ENCODE peak calls at places on chromosomes 1 and 21, in eight cellular contexts. B is A549, E is fibroblast of lung, P is tibial artery, J is cardiac muscle cell, L is neural progenitor cell, H is left lung, O is heart left ventricle. R is an unnamed sample. For H3K9me3, the result is how much of the 10 kb centered on the place peaks cover.

GRCh38 chr1:54593571-54594160 is 29.7 kb downstream of the FAM151A start:
- DNase-seq in E (no peak), B (no peak), H (peak), O (no peak), J (no peak), L (no peak), P (no peak), R (no peak)

GRCh38 chr21:32597205-32597604 is 11.9 kb upstream of the TCP10L start:
- DNase-seq in P (no peak), L (no peak), B (peak), J (peak), H (no peak), O (no peak), E (peak), R (no peak)

GRCh38 chr1:143735764-143736461 is 235.9 kb downstream of the FAM72C start:
- DNase-seq in H (no peak), B (peak), E (no peak), O (no peak), L (no peak), P (no peak), J (peak), R (peak)

GRCh38 chr1:226123591-226124471 is 61.3 kb downstream of the H3-3A start:
- DNase-seq in L (no peak), O (no peak), H (no peak), E (no peak), J (no peak), P (no peak), B (no peak), R (no peak)

GRCh38 chr1:114551400-114551799 is 30.0 kb downstream of the BCAS2 start:
- DNase-seq in J (peak), P (no peak), H (no peak), E (no peak), B (no peak), O (no peak), L (peak), R (no peak)

GRCh38 chr1:57422271-57423134 is 1.4 kb downstream of the DAB1 start:
- DNase-seq in H (peak), B (no peak), L (peak), O (peak), J (peak), P (no peak), E (peak), R (no peak)

GRCh38 chr1:24506706-24507422 is 4.2 kb downstream of the RCAN3 start:
- DNase-seq in P (no peak), O (no peak), E (no peak), B (no peak), H (no peak), J (no peak), L (peak), R (no peak)

GRCh38 chr1:225602590-225603206 is 50.2 kb downstream of the ENAH start:
- DNase-seq in J (no peak), O (no peak), B (no peak), L (no peak), H (no peak), P (no peak), E (no peak), R (no peak)

GRCh38 chr1:172499636-172500141 is 33.3 kb upstream of the SUCO start:
- DNase-seq in B (peak), J (no peak), E (no peak), O (no peak), L (no peak), H (no peak), P (no peak), R (peak)

GRCh38 chr1:45306319-45306718 is 20.4 kb upstream of the HPDL start:
- DNase-seq in J (peak), E (no peak), H (no peak), O (no peak), L (peak), B (no peak), P (no peak), R (no peak)

GRCh38 chr1:154963643-154964042 is 2.1 kb upstream of the PYGO2 start:
- DNase-seq in L (no peak), P (no peak), O (no peak), J (no peak), B (no peak), H (no peak), E (no peak), R (peak)

GRCh38 chr1:17369466-17369865 is 2.5 kb upstream of the PADI6 start:
- DNase-seq in B (no peak), O (no peak), L (no peak), P (no peak), J (peak), H (no peak), E (no peak), R (no peak)

GRCh38 chr21:17711896-17712295 is 99.2 kb upstream of the BTG3 start:
- DNase-seq in B (no peak), J (no peak), L (no peak), H (no peak), O (no peak), E (no peak), P (no peak), R (no peak)

GRCh38 chr21:37071561-37072238 is 1.2 kb downstream of the PIGP start:
- DNase-seq in E (peak), P (peak), J (peak), B (peak), L (peak), H (no peak), O (peak), R (peak)

GRCh38 chr21:29056005-29056404 is 17.4 kb downstream of the CCT8 start:
- DNase-seq in H (no peak), E (peak), O (no peak), B (peak), L (no peak), P (no peak), J (no peak), R (no peak)

GRCh38 chr1:156025873-156026272 is 5.1 kb upstream of the SSR2 start:
- DNase-seq in P (no peak), H (no peak), B (peak), L (peak), E (peak), J (peak), O (no peak), R (peak)

GRCh38 chr1:58011978-58012377 is 534.5 kb downstream of the OMA1 start:
- DNase-seq in L (no peak), E (no peak), J (no peak), P (no peak), B (no peak), O (no peak), H (no peak), R (no peak)

GRCh38 chr1:206799311-206799710 is 27.0 kb upstream of the IL10 start:
- DNase-seq in J (no peak), E (no peak), O (no peak), L (no peak), B (no peak), H (no peak), P (no peak), R (no peak)

GRCh38 chr1:29254346-29254745 is 18.0 kb downstream of the PTPRU start:
- DNase-seq in B (no peak), P (no peak), O (no peak), J (no peak), E (no peak), L (no peak), H (no peak), R (no peak)

GRCh38 chr1:2982615-2983318 is 38.5 kb upstream of the ACTRT2 start:
- DNase-seq in E (no peak), J (no peak), H (peak), O (no peak), L (no peak), B (no peak), P (peak), R (no peak)

GRCh38 chr1:93801471-93801870 is 77.5 kb downstream of the DNTTIP2 start:
- DNase-seq in O (no peak), J (no peak), H (no peak), B (peak), E (peak), L (no peak), P (no peak), R (no peak)
- H3K9me3 ChIP-seq in O (under half), J (under half), H (under half), B (under half), E (under half), L (under half), P (under half), R (under half)

DNA sequence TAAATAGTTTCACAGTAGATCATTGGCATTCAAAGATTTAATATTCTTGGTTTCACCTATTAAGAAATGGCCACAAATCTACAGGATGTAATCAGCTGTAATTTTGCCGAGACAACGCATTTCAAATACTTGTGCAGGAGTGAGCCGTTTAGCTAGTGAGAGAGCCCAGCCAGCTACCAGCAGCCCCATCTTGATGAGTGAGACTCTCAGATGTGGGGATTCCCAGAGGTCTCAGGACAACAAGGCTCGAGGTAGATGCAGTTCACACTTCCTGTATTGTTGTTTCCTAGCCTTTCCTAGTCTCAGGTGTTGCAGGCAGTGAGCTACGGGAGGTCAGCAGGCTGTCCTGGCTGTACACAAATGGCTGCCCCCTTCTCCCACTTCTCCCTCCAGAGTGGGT is 108.6 kb downstream of the PBX1 start:
- DNase-seq in B (no peak), L (no peak), E (no peak), P (no peak), J (no peak), H (no peak), O (no peak), R (no peak)
- H3K27ac ChIP-seq in B (no peak), L (no peak), E (no peak), P (no peak), J (no peak), H (no peak), O (no peak), R (no peak)

GRCh38 chr1:41473738-41474362 is 10.6 kb downstream of the EDN2 start:
- DNase-seq in B (no peak), H (no peak), P (no peak), E (no peak), L (no peak), O (no peak), J (no peak), R (no peak)
- TF ChIP-seq CTCF in B (no peak), H (no peak), P (no peak), E (no peak), L (no peak), O (no peak), J (no peak), R (no peak)

GRCh38 chr1:112307930-112308329 is 88.1 kb upstream of the CTTNBP2NL start:
- DNase-seq in H (no peak), J (no peak), L (no peak), O (no peak), P (no peak), B (no peak), E (no peak), R (no peak)

GRCh38 chr1:112304612-112305011 is 91.4 kb upstream of the CTTNBP2NL start:
- DNase-seq in J (no peak), O (no peak), H (no peak), P (no peak), E (no peak), B (no peak), L (no peak), R (no peak)

GRCh38 chr1:112309499-112309898 is 86.5 kb upstream of the CTTNBP2NL start:
- DNase-seq in O (no peak), J (no peak), H (no peak), P (no peak), B (no peak), L (no peak), E (no peak), R (peak)

GRCh38 chr1:112308716-112309115 is 87.3 kb upstream of the CTTNBP2NL start:
- DNase-seq in B (no peak), O (no peak), E (no peak), J (no peak), L (no peak), H (no peak), P (no peak), R (no peak)

DNA sequence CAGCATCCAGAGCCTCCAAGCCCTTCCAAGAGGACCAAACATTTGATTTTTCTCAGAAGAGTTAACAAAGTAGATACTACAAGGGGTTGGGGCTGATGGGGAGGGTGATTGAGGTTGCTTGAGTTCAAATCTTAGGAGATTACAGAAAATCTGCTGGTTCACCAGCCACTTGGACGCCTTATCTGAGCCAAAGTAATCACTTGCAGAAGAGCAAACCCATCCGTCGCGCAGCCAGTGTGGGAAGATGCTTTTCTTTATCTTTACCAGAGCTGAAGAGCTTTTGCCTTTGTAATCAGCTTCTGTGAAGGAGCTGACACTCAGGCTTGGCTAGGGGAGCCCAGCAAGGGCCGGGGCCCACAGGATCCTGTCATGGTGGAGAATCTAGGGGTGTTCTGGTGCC is 91.9 kb upstream of the CTTNBP2NL start:
- DNase-seq in H (peak), E (no peak), O (no peak), L (no peak), B (no peak), J (no peak), P (no peak), R (no peak)
- H3K9me3 ChIP-seq in H (under half), E (under half), O (under half), L (under half), B (under half), J (under half), P (under half), R (under half)

GRCh38 chr1:46721204-46721603 is 2.3 kb upstream of the EFCAB14 start:
- DNase-seq in J (no peak), E (no peak), L (no peak), B (no peak), H (no peak), P (no peak), O (no peak), R (no peak)

GRCh38 chr1:46718340-46718726 is 581 bp downstream of the EFCAB14 start:
- DNase-seq in P (no peak), L (no peak), O (no peak), J (peak), B (no peak), H (no peak), E (no peak), R (no peak)

GRCh38 chr1:46719689-46720088 is 775 bp upstream of the EFCAB14 start:
- DNase-seq in P (no peak), H (no peak), O (no peak), E (no peak), B (no peak), L (no peak), J (no peak), R (peak)

GRCh38 chr1:46717654-46718053 is 1.3 kb downstream of the EFCAB14 start:
- DNase-seq in E (no peak), H (no peak), B (no peak), L (no peak), O (no peak), J (peak), P (no peak), R (no peak)

GRCh38 chr1:46718727-46719622 is at the start of gene EFCAB14:
- DNase-seq in H (peak), L (peak), P (peak), O (peak), B (peak), J (peak), E (peak), R (peak)
- H3K27ac ChIP-seq in H (peak), L (no peak), P (peak), O (peak), B (peak), J (peak), E (peak), R (peak)

DNA sequence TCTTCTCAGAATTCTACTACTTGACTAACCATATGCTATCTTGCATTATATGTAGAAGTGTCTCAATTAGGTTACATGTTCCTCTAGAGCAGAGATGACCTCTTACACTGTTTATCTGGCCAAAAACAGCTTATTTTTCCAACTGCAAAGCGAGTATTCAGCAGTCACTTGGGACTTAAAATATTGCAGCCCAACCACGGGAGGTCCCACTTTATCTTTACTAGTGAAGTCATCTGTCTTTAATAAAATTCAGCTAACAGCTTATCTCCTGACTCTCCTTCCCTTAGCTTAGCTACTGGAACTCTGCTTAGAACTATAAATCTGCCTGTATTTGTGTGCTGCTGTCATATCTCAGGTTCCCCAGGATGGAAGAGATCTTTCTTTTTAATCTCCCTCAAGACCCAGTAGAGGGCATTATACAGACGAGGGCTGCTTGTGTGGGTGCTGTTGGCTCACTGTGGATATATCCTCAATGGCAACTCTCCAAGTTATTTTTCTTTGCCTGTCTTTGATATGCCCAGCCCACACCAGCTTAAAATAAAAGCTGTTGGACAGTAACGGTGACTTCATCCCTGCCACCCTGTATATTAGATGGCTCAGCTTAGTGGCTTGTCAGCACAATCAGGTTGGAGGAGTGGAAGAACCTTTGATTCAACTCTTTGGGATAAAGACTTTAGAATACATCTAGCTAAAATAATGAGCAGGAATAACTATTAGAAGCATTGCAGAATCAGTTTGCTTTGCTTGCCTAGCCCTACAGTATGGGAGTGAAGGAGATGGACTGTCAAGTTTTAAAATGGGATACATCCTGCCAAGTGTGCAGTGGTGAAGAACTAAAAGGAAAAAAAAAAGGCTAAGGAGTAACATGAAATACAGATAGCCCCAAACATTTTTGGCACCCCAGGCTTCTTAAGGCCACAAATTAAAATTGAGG is 9.6 kb downstream of the ENSA start:
- DNase-seq in O (peak), J (peak), P (no peak), H (no peak), L (no peak), B (peak), E (peak), R (no peak)
- TF ChIP-seq CTCF in O (no peak), J (peak), P (no peak), H (no peak), L (no peak), B (peak), E (peak), R (peak)

GRCh38 chr1:13628218-13628617 is 44.6 kb downstream of the PDPN start:
- DNase-seq in E (no peak), L (no peak), J (no peak), H (no peak), P (no peak), O (no peak), B (no peak), R (no peak)

GRCh38 chr1:13627128-13627527 is 43.5 kb downstream of the PDPN start:
- DNase-seq in L (no peak), J (no peak), B (no peak), O (no peak), E (no peak), P (no peak), H (no peak), R (no peak)

GRCh38 chr1:13620825-13621224 is 37.2 kb downstream of the PDPN start:
- DNase-seq in H (no peak), O (no peak), P (no peak), B (no peak), E (no peak), L (no peak), J (no peak), R (no peak)

GRCh38 chr1:13623021-13623637 is 39.5 kb downstream of the PDPN start:
- DNase-seq in H (no peak), P (no peak), L (no peak), E (no peak), J (peak), B (no peak), O (no peak), R (no peak)

GRCh38 chr1:13624526-13624925 is 40.9 kb downstream of the PDPN start:
- DNase-seq in P (no peak), O (no peak), J (no peak), L (no peak), E (no peak), H (no peak), B (no peak), R (no peak)
- H3K9me3 ChIP-seq in P (under half), O (under half), J (under half), L (under half), E (under half), H (under half), B (under half), R (under half)

GRCh38 chr1:237084399-237085077 is 42.6 kb downstream of the RYR2 start:
- DNase-seq in B (no peak), E (no peak), P (no peak), H (no peak), O (no peak), L (no peak), J (no peak), R (no peak)
- H3K27ac ChIP-seq in B (no peak), E (no peak), P (no peak), H (no peak), O (no peak), L (no peak), J (peak), R (no peak)